ENCODE peak calls at places on chromosomes 11 and 22, in four cellular contexts. One of them, this sample, is unnamed.

GRCh38 chr11:47489395-47489755 is 40.4 kb upstream of the RAPSN start:
- DNase-seq in fibroblast of pulmonary artery: no peak
- DNase-seq in effector CD4-positive, alpha-beta T cell: no peak
- DNase-seq in T1000: no peak
- DNase-seq in this sample: no peak

GRCh38 chr11:3049430-3050243 is 7.6 kb downstream of the CARS1 start:
- DNase-seq in fibroblast of pulmonary artery: peak
- DNase-seq in T1000: peak
- DNase-seq in effector CD4-positive, alpha-beta T cell: peak
- DNase-seq in this sample: peak

GRCh38 chr11:78841451-78842060 is 266.9 kb upstream of the NARS2 start:
- DNase-seq in fibroblast of pulmonary artery: no peak
- DNase-seq in T1000: no peak
- DNase-seq in effector CD4-positive, alpha-beta T cell: no peak
- DNase-seq in this sample: no peak

GRCh38 chr11:119974051-119974450 is 163.9 kb downstream of the TRIM29 start:
- DNase-seq in fibroblast of pulmonary artery: no peak
- DNase-seq in T1000: no peak
- DNase-seq in effector CD4-positive, alpha-beta T cell: no peak
- DNase-seq in this sample: no peak

GRCh38 chr11:120612363-120613263 is 101.1 kb downstream of the GRIK4 start:
- DNase-seq in T1000: no peak
- DNase-seq in effector CD4-positive, alpha-beta T cell: no peak
- DNase-seq in fibroblast of pulmonary artery: peak
- DNase-seq in this sample: no peak

GRCh38 chr22:49305966-49306631 is 521.6 kb downstream of the BRD1 start:
- DNase-seq in fibroblast of pulmonary artery: no peak
- DNase-seq in T1000: no peak
- DNase-seq in effector CD4-positive, alpha-beta T cell: no peak
- DNase-seq in this sample: no peak

GRCh38 chr11:113690619-113691569 is 15.2 kb downstream of the TMPRSS5 start:
- DNase-seq in effector CD4-positive, alpha-beta T cell: no peak
- DNase-seq in fibroblast of pulmonary artery: peak
- DNase-seq in T1000: peak
- DNase-seq in this sample: no peak

GRCh38 chr22:36077261-36077660 is 48.6 kb upstream of the RBFOX2 start:
- DNase-seq in fibroblast of pulmonary artery: no peak
- DNase-seq in effector CD4-positive, alpha-beta T cell: no peak
- DNase-seq in T1000: peak
- DNase-seq in this sample: no peak

GRCh38 chr22:19657252-19658056 is 56.8 kb upstream of the SEPTIN5 start:
- DNase-seq in fibroblast of pulmonary artery: no peak
- DNase-seq in effector CD4-positive, alpha-beta T cell: no peak
- DNase-seq in T1000: no peak
- DNase-seq in this sample: no peak

GRCh38 chr11:2592559-2593392 is 107.0 kb downstream of the KCNQ1OT1 start:
- DNase-seq in effector CD4-positive, alpha-beta T cell: no peak
- DNase-seq in T1000: no peak
- DNase-seq in fibroblast of pulmonary artery: no peak
- DNase-seq in this sample: no peak